ENCODE peak calls at places on chromosome 14, in eight cellular contexts. D, G, S, J, V, I, K and A are unnamed samples.

GRCh38 chr14:73591690-73592448 is at the start of gene ACOT4:
- DNase-seq in G (no peak), J (peak), S (peak), V (no peak), D (no peak), I (peak), K (peak), A (peak)

GRCh38 chr14:61211476-61212262 is 69.5 kb downstream of the TMEM30B start:
- DNase-seq in K (no peak), V (no peak), J (no peak), I (no peak), D (no peak), S (no peak), G (no peak), A (no peak)

GRCh38 chr14:97655169-97655948 is 858.2 kb downstream of the VRK1 start:
- DNase-seq in J (no peak), G (no peak), I (no peak), S (no peak), D (no peak), K (no peak), V (no peak), A (no peak)

GRCh38 chr14:52043690-52044089 is 25.2 kb downstream of the NID2 start:
- DNase-seq in G (peak), V (no peak), D (no peak), I (no peak), K (no peak), J (peak), S (peak), A (peak)

GRCh38 chr14:96303981-96304380 is 48.0 kb downstream of the BDKRB1 start:
- DNase-seq in J (no peak), D (no peak), I (no peak), S (no peak), G (no peak), K (no peak), V (no peak), A (no peak)

GRCh38 chr14:33693237-33693636 is 257.6 kb downstream of the EGLN3 start:
- DNase-seq in K (peak), D (no peak), S (no peak), G (no peak), J (no peak), I (peak), V (no peak), A (no peak)

GRCh38 chr14:59271734-59272133 is 83.3 kb downstream of the DAAM1 start:
- DNase-seq in D (no peak), I (peak), G (no peak), K (peak), S (no peak), J (no peak), V (no peak), A (no peak)

GRCh38 chr14:69859591-69859990 is 19.6 kb upstream of the SMOC1 start:
- DNase-seq in D (no peak), S (no peak), V (no peak), J (no peak), I (no peak), K (no peak), G (no peak), A (no peak)

GRCh38 chr14:87111741-87112140 is 881.2 kb downstream of the GALC start:
- DNase-seq in I (no peak), J (no peak), K (no peak), G (no peak), D (no peak), S (no peak), V (no peak), A (no peak)

GRCh38 chr14:63510538-63510937 is 32.6 kb downstream of the PPP2R5E start:
- DNase-seq in I (peak), D (no peak), G (no peak), S (no peak), V (no peak), J (no peak), K (peak), A (no peak)

GRCh38 chr14:84937449-84937848 is 592.5 kb upstream of the FLRT2 start:
- DNase-seq in V (no peak), S (no peak), K (no peak), D (no peak), J (no peak), G (no peak), I (no peak), A (no peak)

GRCh38 chr14:96844857-96845570 is 47.8 kb downstream of the VRK1 start:
- DNase-seq in S (no peak), I (no peak), V (no peak), J (no peak), G (no peak), K (no peak), D (no peak), A (no peak)

GRCh38 chr14:93702946-93703345 is 85.3 kb downstream of the PRIMA1 start:
- DNase-seq in K (no peak), J (no peak), V (no peak), S (no peak), D (no peak), I (no peak), G (no peak), A (no peak)

GRCh38 chr14:91901449-91902250 is 34.3 kb upstream of the TC2N start:
- DNase-seq in K (peak), G (no peak), S (no peak), I (no peak), V (no peak), D (no peak), J (no peak), A (no peak)

GRCh38 chr14:64610049-64610746 is 60.4 kb downstream of the PPP1R36 start:
- DNase-seq in S (no peak), G (no peak), V (no peak), K (no peak), D (no peak), I (no peak), J (no peak), A (no peak)

GRCh38 chr14:68363401-68363800 is 429.5 kb downstream of the ZFP36L1 start:
- DNase-seq in J (no peak), D (no peak), G (peak), I (no peak), S (peak), V (no peak), K (no peak), A (no peak)

GRCh38 chr14:93648440-93649168 is 139.7 kb downstream of the PRIMA1 start:
- DNase-seq in V (no peak), G (peak), J (no peak), I (no peak), S (peak), K (no peak), D (peak), A (no peak)

GRCh38 chr14:106511411-106512198 is 985.2 kb downstream of the TMEM121 start:
- DNase-seq in J (no peak), G (no peak), D (no peak), S (no peak), V (no peak), I (no peak), K (no peak), A (no peak)

GRCh38 chr14:34926552-34926951 is 51.4 kb upstream of the BAZ1A start:
- DNase-seq in S (no peak), J (no peak), K (peak), D (no peak), I (peak), G (no peak), V (no peak), A (no peak)

GRCh38 chr14:90720336-90720735 is 95.9 kb downstream of the TTC7B start:
- DNase-seq in I (no peak), S (peak), J (no peak), V (no peak), G (no peak), K (no peak), D (no peak), A (no peak)

GRCh38 chr14:67562776-67563150 is 29.7 kb downstream of the PLEKHH1 start:
- DNase-seq in K (no peak), G (no peak), D (no peak), J (no peak), S (no peak), I (no peak), V (no peak), A (no peak)

GRCh38 chr14:64758025-64758521 is 53.8 kb downstream of the PLEKHG3 start:
- DNase-seq in I (peak), D (no peak), J (peak), K (peak), S (peak), G (no peak), V (no peak), A (peak)

GRCh38 chr14:102655154-102655553 is 62.7 kb downstream of the RCOR1 start:
- DNase-seq in K (no peak), I (peak), D (no peak), V (no peak), J (no peak), S (peak), G (no peak), A (no peak)

GRCh38 chr14:71591929-71592328 is 340.3 kb upstream of the RGS6 start:
- DNase-seq in D (peak), K (peak), S (no peak), V (no peak), J (no peak), I (peak), G (peak), A (no peak)

GRCh38 chr14:32846821-32847220 is 91.9 kb upstream of the NPAS3 start:
- DNase-seq in J (no peak), S (no peak), K (no peak), G (no peak), D (no peak), V (no peak), I (no peak), A (no peak)

GRCh38 chr14:55904086-55904485 is 214.1 kb upstream of the PELI2 start:
- DNase-seq in K (no peak), V (no peak), I (no peak), S (no peak), G (no peak), J (no peak), D (no peak), A (no peak)

GRCh38 chr14:29311983-29312382 is 545.4 kb downstream of the FOXG1 start:
- DNase-seq in V (no peak), J (no peak), I (peak), K (no peak), D (no peak), G (no peak), S (no peak), A (no peak)

GRCh38 chr14:61418749-61419148 is 97.4 kb downstream of the PRKCH start:
- DNase-seq in V (no peak), K (no peak), J (no peak), S (no peak), I (no peak), D (no peak), G (no peak), A (no peak)

GRCh38 chr14:36829547-36829946 is 167.9 kb downstream of the PAX9 start:
- DNase-seq in J (no peak), I (no peak), V (no peak), S (no peak), K (no peak), D (no peak), G (no peak), A (peak)

GRCh38 chr14:36941783-36942521 is 230.5 kb downstream of the SLC25A21 start:
- DNase-seq in S (peak), V (peak), K (peak), G (peak), I (peak), D (peak), J (peak), A (peak)

GRCh38 chr14:103204852-103205540 is 81.7 kb downstream of the TNFAIP2 start:
- DNase-seq in D (no peak), K (peak), V (no peak), J (no peak), S (peak), I (peak), G (peak), A (no peak)

GRCh38 chr14:75720828-75721227 is 59.8 kb downstream of the TTLL5 start:
- DNase-seq in G (no peak), K (peak), J (no peak), I (peak), S (no peak), V (peak), D (no peak), A (peak)
- H3K27ac ChIP-seq in G (no peak), K (no peak), J (no peak), I (no peak), S (no peak), V (peak), D (no peak), A (peak)

DNA sequence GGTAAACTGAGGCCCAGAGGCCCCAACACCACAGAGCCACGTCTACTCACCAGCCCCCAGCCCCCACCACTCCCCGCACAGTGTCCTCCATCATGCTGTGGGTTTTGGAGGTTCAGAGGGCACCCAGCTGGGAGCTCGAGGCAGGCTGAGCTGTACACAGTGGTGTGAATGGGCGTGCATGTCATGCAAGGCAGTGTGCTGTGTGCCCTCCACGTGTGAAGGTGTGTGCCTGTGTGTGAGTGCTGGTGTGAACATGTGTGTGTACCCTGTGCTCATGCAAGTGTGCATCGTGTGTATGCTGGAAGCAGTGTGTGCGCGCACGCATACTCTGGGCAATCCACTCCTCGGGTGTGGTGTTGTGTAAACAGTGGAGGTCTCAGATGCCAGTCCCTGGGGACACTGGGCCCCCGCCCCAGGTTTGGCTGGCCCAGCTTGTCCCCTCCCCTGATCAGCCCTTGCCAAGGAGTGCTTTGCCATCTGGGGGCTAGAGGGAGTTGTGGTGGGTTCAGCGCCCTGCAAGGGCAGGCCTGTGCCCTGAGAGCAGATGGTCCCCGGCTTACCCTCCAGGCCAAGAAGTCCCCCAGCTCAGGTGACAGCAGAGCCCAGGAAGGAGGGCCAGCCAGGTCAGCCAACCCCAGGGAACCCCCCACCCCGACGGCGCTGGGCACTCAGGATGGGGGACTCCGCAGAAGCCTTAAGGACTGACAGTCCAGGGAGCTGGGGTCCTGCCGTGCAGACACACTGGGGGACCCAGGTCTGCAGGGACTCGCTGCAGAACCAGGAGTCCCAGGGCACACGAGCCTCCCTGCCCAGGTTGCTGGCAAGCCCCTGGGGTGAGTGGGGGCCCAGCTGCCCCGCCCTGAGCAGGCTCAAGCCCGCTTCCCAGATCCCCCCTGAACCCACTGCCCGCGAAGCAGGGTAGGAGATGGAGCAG is 23.8 kb upstream of the GPR132 start:
- DNase-seq in V (no peak), I (no peak), G (no peak), D (no peak), J (no peak), K (peak), S (peak), A (no peak)
- H3K4me3 ChIP-seq in V (no peak), I (peak), G (peak), D (no peak), J (no peak), K (no peak), S (no peak), A (no peak)

GRCh38 chr14:39704581-39704980 is 272.3 kb upstream of the FBXO33 start:
- DNase-seq in V (no peak), S (no peak), D (no peak), I (no peak), K (no peak), G (no peak), J (no peak), A (no peak)
- TF ChIP-seq CTCF in V (no peak), S (no peak), D (no peak), I (no peak), K (no peak), G (no peak), J (no peak), A (no peak)

DNA sequence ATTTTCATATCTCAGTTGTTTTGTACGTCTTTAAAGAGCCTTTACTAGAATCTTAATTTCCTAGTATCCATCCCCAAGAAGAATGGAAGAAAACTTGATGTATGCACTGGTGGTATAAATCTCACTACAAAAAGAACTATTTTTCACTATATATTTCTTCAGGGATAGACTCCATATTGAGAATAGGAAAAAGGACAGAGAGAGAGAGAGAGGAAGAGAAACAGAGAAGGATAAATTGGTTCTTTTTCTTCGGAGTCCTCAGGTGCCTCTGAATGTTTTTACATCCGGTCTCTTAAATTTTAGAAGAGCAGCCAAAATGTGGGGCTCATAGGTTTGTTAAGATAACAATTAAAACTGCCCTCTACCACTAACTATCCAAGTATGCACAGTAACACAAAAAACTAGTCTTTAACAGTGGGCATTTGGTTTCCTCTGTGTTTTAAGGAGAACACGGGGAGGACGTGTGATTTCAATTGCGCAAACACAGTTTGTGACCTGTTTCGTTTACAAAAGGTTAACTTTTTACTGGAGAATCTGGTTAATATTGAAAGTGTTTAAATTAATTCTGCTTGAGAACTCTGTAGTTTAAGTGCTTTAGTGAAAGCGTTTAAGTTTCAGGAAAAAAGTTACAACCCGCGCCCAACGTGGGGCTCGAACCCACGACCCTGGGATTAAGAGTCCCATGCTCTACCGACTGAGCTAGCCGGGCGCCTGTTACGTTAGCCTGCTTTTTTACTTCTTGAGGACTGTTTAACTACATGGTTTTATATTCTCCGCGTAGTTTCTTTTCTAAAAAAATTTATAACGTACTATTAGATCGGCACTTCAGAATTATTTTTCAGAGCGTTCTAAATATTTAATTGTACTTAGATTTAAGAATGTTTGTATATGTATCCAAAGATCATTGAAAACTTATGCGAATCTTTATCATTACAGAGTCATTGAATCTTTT is 5.1 kb upstream of the PSMA3 start:
- DNase-seq in V (peak), J (peak), G (peak), S (peak), K (peak), D (no peak), I (peak), A (peak)
- H3K27ac ChIP-seq in V (peak), J (peak), G (no peak), S (peak), K (peak), D (peak), I (no peak), A (peak)

GRCh38 chr14:104743461-104744380 is 9.2 kb upstream of the SIVA1 start:
- DNase-seq in I (no peak), S (no peak), D (no peak), V (no peak), K (no peak), J (no peak), G (no peak), A (no peak)
- H3K4me3 ChIP-seq in I (no peak), S (no peak), D (no peak), V (no peak), K (no peak), J (no peak), G (no peak), A (no peak)